ENCODE peak calls at places on chromosomes 12 and 14, in four cellular contexts. U, W, Q and R are unnamed samples.

GRCh38 chr14:76977793-76978730 is 50.4 kb downstream of the IRF2BPL start:
- DNase-seq in U (peak), Q (peak), W (no peak), R (peak)

GRCh38 chr14:76919431-76919810 is 93.2 kb downstream of the LRRC74A start:
- DNase-seq in W (no peak), U (no peak), Q (no peak), R (no peak)

GRCh38 chr14:91845652-91846051 is 21.7 kb downstream of the TC2N start:
- DNase-seq in U (no peak), Q (no peak), W (no peak), R (no peak)

GRCh38 chr14:91778217-91778616 is 46.3 kb upstream of the CATSPERB start:
- DNase-seq in U (no peak), Q (no peak), W (no peak), R (no peak)

GRCh38 chr14:65308536-65308935 is 104.0 kb upstream of the FUT8 start:
- DNase-seq in Q (no peak), U (no peak), W (no peak), R (no peak)

GRCh38 chr12:121803861-121804416 is at the start of gene SETD1B:
- DNase-seq in Q (no peak), W (no peak), U (peak), R (peak)

GRCh38 chr14:68598621-68599447 is 194.0 kb downstream of the ZFP36L1 start:
- DNase-seq in W (peak), Q (no peak), U (no peak), R (no peak)

GRCh38 chr12:14577344-14577743 is 9.7 kb upstream of the PLBD1 start:
- DNase-seq in W (no peak), Q (no peak), U (no peak), R (no peak)